ENCODE peak calls at places on chromosomes 3 and 15, in six cellular contexts. D is DMS153, K is mucosa of gallbladder, M is thyroid gland, I is pons, V is left colon. W is an unnamed sample.

GRCh38 chr3:159732172-159733111 is 256.2 kb upstream of the IL12A start:
- DNase-seq in K (no peak), M (peak; percentile 19), I (peak; percentile 11), D (no peak), V (no peak), W (peak; percentile 52)

GRCh38 chr3:43389388-43390254 is 103.3 kb downstream of the SNRK start:
- DNase-seq in D (no peak), M (peak; percentile 52), K (peak; percentile 66), I (peak; percentile 65), V (peak; percentile 52), W (no peak)

GRCh38 chr15:91942676-91943417 is 89.3 kb downstream of the SLCO3A1 start:
- DNase-seq in M (peak; percentile 88), V (peak; percentile 89), K (peak; percentile 93), I (peak; percentile 83), D (peak; percentile 58), W (peak; percentile 88)

GRCh38 chr3:183122257-183122932 is 23.1 kb upstream of the MCCC1 start:
- DNase-seq in M (no peak), K (no peak), D (peak; percentile 32), I (peak; percentile 63), V (no peak), W (no peak)

GRCh38 chr15:88238618-88239430 is 17.7 kb downstream of the NTRK3 start:
- DNase-seq in D (no peak), I (no peak), V (no peak), M (no peak), K (no peak), W (no peak)

GRCh38 chr3:191715585-191715984 is 254.6 kb downstream of the PYDC2 start:
- DNase-seq in V (no peak), K (no peak), I (no peak), D (no peak), M (no peak), W (no peak)

GRCh38 chr3:33433843-33434242 is 6.4 kb downstream of the UBP1 start:
- DNase-seq in I (no peak), M (no peak), V (no peak), D (no peak), K (no peak), W (no peak)

GRCh38 chr3:132777171-132777570 is 55.0 kb upstream of the NPHP3 start:
- DNase-seq in D (no peak), K (no peak), M (no peak), I (no peak), V (no peak), W (no peak)

GRCh38 chr3:69740103-69741021 is 1.1 kb downstream of the MITF start:
- DNase-seq in V (peak; percentile 43), K (peak; percentile 18), M (peak; percentile 82), D (no peak), I (peak; percentile 45), W (peak; percentile 81)

GRCh38 chr3:65479967-65480366 is 558.8 kb downstream of the MAGI1 start:
- DNase-seq in M (no peak), I (no peak), K (no peak), D (no peak), V (no peak), W (no peak)

GRCh38 chr3:46423588-46423987 is 16.5 kb downstream of the CCRL2 start:
- DNase-seq in K (peak; percentile 51), V (no peak), D (peak; percentile 42), M (peak; percentile 19), I (no peak), W (peak; percentile 42)

GRCh38 chr3:102353148-102353547 is 81.7 kb upstream of the ZPLD1 start:
- DNase-seq in I (no peak), V (no peak), K (no peak), M (no peak), D (no peak), W (no peak)

GRCh38 chr3:71504250-71505036 is 79.1 kb downstream of the FOXP1 start:
- DNase-seq in D (no peak), K (no peak), I (no peak), M (no peak), V (no peak), W (peak; percentile 19)

GRCh38 chr3:106945435-106945834 is 431.8 kb upstream of the CCDC54 start:
- DNase-seq in K (no peak), D (no peak), M (no peak), I (no peak), V (no peak), W (no peak)

GRCh38 chr15:74651251-74651741 is 35.7 kb downstream of the CLK3 start:
- DNase-seq in M (peak; percentile 80), I (peak; percentile 44), D (peak; percentile 88), V (no peak), K (no peak), W (peak; percentile 25)

GRCh38 chr3:27568393-27568792 is 84.2 kb upstream of the SLC4A7 start:
- DNase-seq in V (peak; percentile 73), M (peak; percentile 75), K (peak; percentile 48), D (no peak), I (peak; percentile 60), W (no peak)

GRCh38 chr3:51620543-51620942 is 50.5 kb upstream of the TEX264 start:
- DNase-seq in V (no peak), M (no peak), I (no peak), K (no peak), D (no peak), W (no peak)

GRCh38 chr15:67100808-67101581 is 35.6 kb downstream of the SMAD3 start:
- DNase-seq in M (no peak), K (no peak), I (no peak), V (no peak), D (no peak), W (no peak)

GRCh38 chr15:66595332-66595731 is 29.5 kb upstream of the LCTL start:
- DNase-seq in I (no peak), V (no peak), K (no peak), D (no peak), M (no peak), W (no peak)

GRCh38 chr3:126678691-126679317 is 23.9 kb upstream of the TXNRD3 start:
- DNase-seq in K (no peak), D (peak; percentile 17), I (no peak), M (peak; percentile 54), V (no peak), W (peak; percentile 0)